ENCODE peak calls at places on chromosomes 5 and 9, in five cellular contexts. One of them, this sample, is unnamed.

GRCh38 chr5:151058891-151059611 is 21.8 kb downstream of the TNIP1 start:
- DNase-seq in CD4-positive, alpha-beta T cell: no peak
- DNase-seq in omental fat pad: no peak
- DNase-seq in MCF 10A: no peak
- DNase-seq in psoas muscle: peak
- DNase-seq in this sample: no peak

GRCh38 chr5:10590226-10591047 is 26.6 kb downstream of the ANKRD33B start:
- DNase-seq in CD4-positive, alpha-beta T cell: no peak
- DNase-seq in omental fat pad: no peak
- DNase-seq in MCF 10A: peak
- DNase-seq in psoas muscle: no peak
- DNase-seq in this sample: no peak

GRCh38 chr9:137726764-137727163 is 108.0 kb downstream of the EHMT1 start:
- DNase-seq in CD4-positive, alpha-beta T cell: no peak
- DNase-seq in omental fat pad: no peak
- DNase-seq in MCF 10A: no peak
- DNase-seq in psoas muscle: no peak
- DNase-seq in this sample: no peak

GRCh38 chr5:120609570-120609969 is 145.5 kb downstream of the PRR16 start:
- DNase-seq in CD4-positive, alpha-beta T cell: no peak
- DNase-seq in omental fat pad: no peak
- DNase-seq in MCF 10A: peak
- DNase-seq in psoas muscle: no peak
- DNase-seq in this sample: no peak

GRCh38 chr9:116646661-116647514 is 40.2 kb upstream of the TRIM32 start:
- DNase-seq in CD4-positive, alpha-beta T cell: no peak
- DNase-seq in omental fat pad: no peak
- DNase-seq in MCF 10A: peak
- DNase-seq in psoas muscle: no peak
- DNase-seq in this sample: no peak

GRCh38 chr9:127567898-127568617 is 44.0 kb upstream of the STXBP1 start:
- DNase-seq in CD4-positive, alpha-beta T cell: no peak
- DNase-seq in omental fat pad: no peak
- DNase-seq in MCF 10A: peak
- DNase-seq in psoas muscle: peak
- DNase-seq in this sample: no peak

GRCh38 chr9:121620777-121621437 is 30.5 kb upstream of the DAB2IP start:
- DNase-seq in CD4-positive, alpha-beta T cell: no peak
- DNase-seq in omental fat pad: no peak
- DNase-seq in MCF 10A: peak
- DNase-seq in psoas muscle: no peak
- DNase-seq in this sample: no peak

GRCh38 chr9:89319015-89319905 is 960 bp downstream of the SECISBP2 start:
- DNase-seq in CD4-positive, alpha-beta T cell: no peak
- DNase-seq in omental fat pad: no peak
- DNase-seq in MCF 10A: peak
- DNase-seq in psoas muscle: no peak
- DNase-seq in this sample: no peak

GRCh38 chr9:95462419-95463121 is 54.2 kb downstream of the PTCH1 start:
- DNase-seq in CD4-positive, alpha-beta T cell: peak
- DNase-seq in omental fat pad: no peak
- DNase-seq in MCF 10A: no peak
- DNase-seq in psoas muscle: peak
- DNase-seq in this sample: peak

GRCh38 chr9:121440265-121440664 is 59.4 kb downstream of the GGTA1 start:
- DNase-seq in CD4-positive, alpha-beta T cell: no peak
- DNase-seq in omental fat pad: no peak
- DNase-seq in MCF 10A: peak
- DNase-seq in psoas muscle: no peak
- DNase-seq in this sample: no peak

GRCh38 chr5:135246923-135247795 is 151.9 kb downstream of the MACROH2A1 start:
- DNase-seq in CD4-positive, alpha-beta T cell: no peak
- DNase-seq in omental fat pad: no peak
- DNase-seq in MCF 10A: peak
- DNase-seq in psoas muscle: no peak
- DNase-seq in this sample: no peak

GRCh38 chr9:134398756-134399155 is 72.5 kb downstream of the RXRA start:
- DNase-seq in CD4-positive, alpha-beta T cell: no peak
- DNase-seq in omental fat pad: no peak
- DNase-seq in MCF 10A: no peak
- DNase-seq in psoas muscle: no peak
- DNase-seq in this sample: no peak

GRCh38 chr5:122942164-122942914 is 94.2 kb downstream of the PPIC start:
- DNase-seq in CD4-positive, alpha-beta T cell: no peak
- DNase-seq in omental fat pad: no peak
- DNase-seq in MCF 10A: no peak
- DNase-seq in psoas muscle: no peak
- DNase-seq in this sample: no peak

GRCh38 chr5:128920345-128921215 is 44.7 kb upstream of the SLC27A6 start:
- DNase-seq in CD4-positive, alpha-beta T cell: no peak
- DNase-seq in omental fat pad: no peak
- DNase-seq in MCF 10A: peak
- DNase-seq in psoas muscle: no peak
- DNase-seq in this sample: no peak

GRCh38 chr9:115395511-115396021 is 277.6 kb upstream of the TNC start:
- DNase-seq in CD4-positive, alpha-beta T cell: no peak
- DNase-seq in omental fat pad: no peak
- DNase-seq in MCF 10A: peak
- DNase-seq in psoas muscle: no peak
- DNase-seq in this sample: no peak

GRCh38 chr5:16803831-16804230 is 132.3 kb downstream of the MYO10 start:
- DNase-seq in CD4-positive, alpha-beta T cell: no peak
- DNase-seq in omental fat pad: no peak
- DNase-seq in MCF 10A: no peak
- DNase-seq in psoas muscle: no peak
- DNase-seq in this sample: no peak

GRCh38 chr9:115941561-115942315 is 211.9 kb upstream of the PAPPA start:
- DNase-seq in CD4-positive, alpha-beta T cell: no peak
- DNase-seq in omental fat pad: no peak
- DNase-seq in MCF 10A: peak
- DNase-seq in psoas muscle: no peak
- DNase-seq in this sample: no peak

GRCh38 chr5:158026248-158027031 is 167.5 kb upstream of the CLINT1 start:
- DNase-seq in CD4-positive, alpha-beta T cell: no peak
- DNase-seq in omental fat pad: no peak
- DNase-seq in MCF 10A: peak
- DNase-seq in psoas muscle: no peak
- DNase-seq in this sample: no peak

GRCh38 chr5:15763754-15764153 is 263.8 kb downstream of the FBXL7 start:
- DNase-seq in CD4-positive, alpha-beta T cell: no peak
- DNase-seq in omental fat pad: no peak
- DNase-seq in MCF 10A: peak
- DNase-seq in psoas muscle: no peak
- DNase-seq in this sample: no peak

GRCh38 chr5:53381-54174 is 38.4 kb upstream of the PLEKHG4B start:
- DNase-seq in CD4-positive, alpha-beta T cell: peak
- DNase-seq in omental fat pad: no peak
- DNase-seq in MCF 10A: peak
- DNase-seq in psoas muscle: no peak
- DNase-seq in this sample: peak

GRCh38 chr5:61965074-61965473 is 340.9 kb upstream of the KIF2A start:
- DNase-seq in CD4-positive, alpha-beta T cell: no peak
- DNase-seq in omental fat pad: no peak
- DNase-seq in MCF 10A: peak
- DNase-seq in psoas muscle: no peak
- DNase-seq in this sample: no peak

GRCh38 chr9:764105-764524 is 77.4 kb upstream of the DMRT1 start:
- DNase-seq in CD4-positive, alpha-beta T cell: no peak
- DNase-seq in omental fat pad: no peak
- DNase-seq in MCF 10A: peak
- DNase-seq in psoas muscle: peak
- DNase-seq in this sample: peak

GRCh38 chr9:113650207-113651131 is 186.9 kb downstream of the RGS3 start:
- DNase-seq in CD4-positive, alpha-beta T cell: no peak
- DNase-seq in omental fat pad: no peak
- DNase-seq in MCF 10A: peak
- DNase-seq in psoas muscle: no peak
- DNase-seq in this sample: no peak

GRCh38 chr5:180596668-180597231 is 5.5 kb upstream of the SCGB3A1 start:
- DNase-seq in CD4-positive, alpha-beta T cell: no peak
- DNase-seq in omental fat pad: no peak
- DNase-seq in MCF 10A: no peak
- DNase-seq in psoas muscle: no peak
- DNase-seq in this sample: no peak

GRCh38 chr9:105973811-105974407 is 279.6 kb downstream of the TMEM38B start:
- DNase-seq in CD4-positive, alpha-beta T cell: no peak
- DNase-seq in omental fat pad: no peak
- DNase-seq in MCF 10A: no peak
- DNase-seq in psoas muscle: no peak
- DNase-seq in this sample: no peak

GRCh38 chr5:78501411-78502338 is 141.3 kb downstream of the SCAMP1 start:
- DNase-seq in CD4-positive, alpha-beta T cell: no peak
- DNase-seq in omental fat pad: no peak
- DNase-seq in MCF 10A: no peak
- DNase-seq in psoas muscle: no peak
- DNase-seq in this sample: no peak

GRCh38 chr5:7762267-7762666 is 88.7 kb downstream of the CFAP90 start:
- DNase-seq in CD4-positive, alpha-beta T cell: no peak
- DNase-seq in omental fat pad: no peak
- DNase-seq in MCF 10A: peak
- DNase-seq in psoas muscle: no peak
- DNase-seq in this sample: no peak

GRCh38 chr9:80842383-80842782 is 847.0 kb downstream of the TLE1 start:
- DNase-seq in CD4-positive, alpha-beta T cell: no peak
- DNase-seq in omental fat pad: no peak
- DNase-seq in MCF 10A: no peak
- DNase-seq in psoas muscle: no peak
- DNase-seq in this sample: no peak

GRCh38 chr9:129330711-129331279 is 152.7 kb upstream of the IER5L start:
- DNase-seq in CD4-positive, alpha-beta T cell: no peak
- DNase-seq in omental fat pad: no peak
- DNase-seq in MCF 10A: no peak
- DNase-seq in psoas muscle: no peak
- DNase-seq in this sample: no peak

GRCh38 chr9:36074870-36075532 is 38.3 kb downstream of the RECK start:
- DNase-seq in CD4-positive, alpha-beta T cell: no peak
- DNase-seq in omental fat pad: peak
- DNase-seq in MCF 10A: peak
- DNase-seq in psoas muscle: peak
- DNase-seq in this sample: no peak

GRCh38 chr9:83220737-83221136 is 157.8 kb upstream of the RASEF start:
- DNase-seq in CD4-positive, alpha-beta T cell: no peak
- DNase-seq in omental fat pad: no peak
- DNase-seq in MCF 10A: no peak
- DNase-seq in psoas muscle: no peak
- DNase-seq in this sample: no peak

GRCh38 chr9:78101247-78101646 is 69.6 kb upstream of the GNAQ start:
- DNase-seq in CD4-positive, alpha-beta T cell: no peak
- DNase-seq in omental fat pad: no peak
- DNase-seq in MCF 10A: no peak
- DNase-seq in psoas muscle: no peak
- DNase-seq in this sample: no peak

GRCh38 chr5:108521841-108522506 is 140.1 kb upstream of the FBXL17 start:
- DNase-seq in CD4-positive, alpha-beta T cell: no peak
- DNase-seq in omental fat pad: no peak
- DNase-seq in MCF 10A: peak
- DNase-seq in psoas muscle: no peak
- DNase-seq in this sample: peak

GRCh38 chr5:170896779-170897178 is 35.0 kb downstream of the RANBP17 start:
- DNase-seq in CD4-positive, alpha-beta T cell: no peak
- DNase-seq in omental fat pad: no peak
- DNase-seq in MCF 10A: peak
- DNase-seq in psoas muscle: no peak
- DNase-seq in this sample: no peak
- TF ChIP-seq CTCF in CD4-positive, alpha-beta T cell: no peak
- TF ChIP-seq CTCF in omental fat pad: no peak
- TF ChIP-seq CTCF in MCF 10A: peak
- TF ChIP-seq CTCF in psoas muscle: no peak
- TF ChIP-seq CTCF in this sample: peak

DNA sequence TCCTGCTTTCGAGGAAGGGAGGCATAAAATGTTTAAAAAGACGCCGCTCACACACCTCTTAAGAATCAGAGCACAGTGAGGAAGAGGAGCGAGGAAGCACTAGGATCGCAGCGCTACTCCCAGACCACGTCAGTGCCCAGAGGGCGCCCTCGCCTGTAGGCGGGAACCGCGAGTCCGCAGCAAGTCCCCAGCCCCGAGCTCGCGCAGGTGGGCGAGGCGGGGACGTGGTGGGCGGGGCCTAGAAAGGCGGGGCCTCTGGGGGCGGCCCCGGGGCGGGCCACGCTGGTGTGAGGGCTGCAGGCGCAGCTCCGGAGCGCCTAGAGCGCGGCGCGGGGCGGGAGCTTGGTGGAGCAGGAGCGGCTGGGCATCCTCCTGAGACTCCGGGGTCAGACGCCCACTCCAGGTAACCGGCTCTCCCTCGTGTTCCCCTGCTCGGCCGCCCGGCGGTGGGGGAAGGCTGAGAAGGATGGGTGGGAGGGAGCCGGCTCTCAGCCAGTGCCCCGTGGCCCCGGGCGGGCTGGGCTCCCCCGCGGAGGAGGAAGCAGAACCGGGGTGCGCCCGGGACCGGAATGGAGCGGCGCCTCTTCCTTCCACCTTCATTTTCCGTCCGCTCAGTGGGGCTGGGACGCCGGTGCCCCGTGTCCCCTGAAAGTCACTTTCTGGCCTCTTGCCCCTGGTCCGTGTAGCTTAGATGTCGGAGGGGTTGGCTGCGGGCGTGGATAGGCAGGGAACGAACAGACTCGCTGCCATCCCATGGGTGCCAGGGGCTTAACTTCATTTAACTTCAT is at the start of gene GCNT1:
- DNase-seq in CD4-positive, alpha-beta T cell: peak
- DNase-seq in omental fat pad: peak
- DNase-seq in MCF 10A: peak
- DNase-seq in psoas muscle: peak
- DNase-seq in this sample: peak
- TF ChIP-seq CTCF in CD4-positive, alpha-beta T cell: peak
- TF ChIP-seq CTCF in omental fat pad: no peak
- TF ChIP-seq CTCF in MCF 10A: peak
- TF ChIP-seq CTCF in psoas muscle: no peak
- TF ChIP-seq CTCF in this sample: peak

GRCh38 chr9:33229359-33230120 is 10.4 kb upstream of the SPINK4 start:
- DNase-seq in CD4-positive, alpha-beta T cell: no peak
- DNase-seq in omental fat pad: no peak
- DNase-seq in MCF 10A: peak
- DNase-seq in psoas muscle: no peak
- DNase-seq in this sample: no peak
- TF ChIP-seq CTCF in CD4-positive, alpha-beta T cell: no peak
- TF ChIP-seq CTCF in omental fat pad: no peak
- TF ChIP-seq CTCF in MCF 10A: peak
- TF ChIP-seq CTCF in psoas muscle: peak
- TF ChIP-seq CTCF in this sample: no peak

GRCh38 chr9:21695874-21696341 is 106.5 kb upstream of the MTAP start:
- DNase-seq in CD4-positive, alpha-beta T cell: no peak
- DNase-seq in omental fat pad: no peak
- DNase-seq in MCF 10A: no peak
- DNase-seq in psoas muscle: peak
- DNase-seq in this sample: no peak

GRCh38 chr9:21695443-21695842 is 107.0 kb upstream of the MTAP start:
- DNase-seq in CD4-positive, alpha-beta T cell: no peak
- DNase-seq in omental fat pad: no peak
- DNase-seq in MCF 10A: no peak
- DNase-seq in psoas muscle: no peak
- DNase-seq in this sample: no peak

GRCh38 chr9:21694424-21694823 is 108.0 kb upstream of the MTAP start:
- DNase-seq in CD4-positive, alpha-beta T cell: no peak
- DNase-seq in omental fat pad: no peak
- DNase-seq in MCF 10A: no peak
- DNase-seq in psoas muscle: no peak
- DNase-seq in this sample: no peak

GRCh38 chr9:21692390-21692789 is 110.0 kb upstream of the MTAP start:
- DNase-seq in CD4-positive, alpha-beta T cell: no peak
- DNase-seq in omental fat pad: no peak
- DNase-seq in MCF 10A: no peak
- DNase-seq in psoas muscle: no peak
- DNase-seq in this sample: no peak

GRCh38 chr9:21696411-21696865 is 106.0 kb upstream of the MTAP start:
- DNase-seq in CD4-positive, alpha-beta T cell: no peak
- DNase-seq in omental fat pad: no peak
- DNase-seq in MCF 10A: no peak
- DNase-seq in psoas muscle: peak
- DNase-seq in this sample: no peak
- TF ChIP-seq CTCF in CD4-positive, alpha-beta T cell: no peak
- TF ChIP-seq CTCF in omental fat pad: no peak
- TF ChIP-seq CTCF in MCF 10A: no peak
- TF ChIP-seq CTCF in psoas muscle: no peak
- TF ChIP-seq CTCF in this sample: no peak

This sample was measured in progenitor cell of endocrine pancreas.